ENCODE peak calls at places on chromosomes 3 and 15, in six cellular contexts. F, J, H, U, O and A are unnamed samples.

GRCh38 chr3:51671090-51672082 is at the start of gene TEX264:
- DNase-seq in J (peak), F (peak), O (peak), U (peak), H (peak), A (peak)

GRCh38 chr3:181838940-181839914 is 127.5 kb downstream of the SOX2 start:
- DNase-seq in O (no peak), F (no peak), U (no peak), J (no peak), H (no peak), A (no peak)

GRCh38 chr3:160016972-160017371 is 28.3 kb downstream of the IL12A start:
- DNase-seq in F (no peak), H (no peak), J (peak), O (no peak), U (no peak), A (no peak)

GRCh38 chr15:36831915-36832310 is 252.5 kb downstream of the CDIN1 start:
- DNase-seq in U (no peak), F (no peak), O (no peak), H (no peak), J (no peak), A (no peak)

GRCh38 chr15:22257047-22257667 is 176.8 kb downstream of the OR4M2 start:
- DNase-seq in H (no peak), U (peak), F (no peak), J (no peak), O (no peak), A (no peak)

GRCh38 chr3:38004415-38005075 is 14.0 kb downstream of the VILL start:
- DNase-seq in J (peak), U (peak), H (peak), O (no peak), F (peak), A (no peak)

GRCh38 chr3:31462050-31462569 is 70.6 kb upstream of the STT3B start:
- DNase-seq in F (no peak), J (peak), H (peak), U (no peak), O (peak), A (no peak)

GRCh38 chr3:124229407-124229806 is 237.5 kb upstream of the ROPN1 start:
- DNase-seq in H (peak), U (no peak), O (no peak), J (no peak), F (no peak), A (no peak)

GRCh38 chr15:73873889-73874511 is 636 bp downstream of the TBC1D21 start:
- DNase-seq in H (peak), O (no peak), U (peak), J (peak), F (no peak), A (no peak)

GRCh38 chr3:149507491-149508324 is 33.2 kb downstream of the TM4SF4 start:
- DNase-seq in O (peak), F (no peak), U (no peak), H (no peak), J (no peak), A (no peak)

GRCh38 chr3:128556949-128557348 is 63.9 kb upstream of the GATA2 start:
- DNase-seq in F (no peak), H (no peak), J (no peak), U (peak), O (no peak), A (no peak)

GRCh38 chr15:48717458-48717857 is 71.9 kb upstream of the FBN1 start:
- DNase-seq in U (no peak), O (no peak), J (no peak), F (no peak), H (no peak), A (no peak)

GRCh38 chr3:71684752-71685151 is 40.5 kb downstream of the EIF4E3 start:
- DNase-seq in O (no peak), U (no peak), H (no peak), F (no peak), J (no peak), A (no peak)

GRCh38 chr3:183435701-183436100 is 7.3 kb upstream of the MCF2L2 start:
- DNase-seq in F (no peak), H (no peak), J (no peak), O (peak), U (no peak), A (peak)

GRCh38 chr3:65963787-65964707 is 74.7 kb downstream of the MAGI1 start:
- DNase-seq in J (peak), U (no peak), O (peak), H (no peak), F (no peak), A (peak)
- TF ChIP-seq TAF1 in J (no peak), U (no peak), O (no peak), H (no peak), F (no peak), A (no peak)

GRCh38 chr15:89461386-89461785 is 35.0 kb downstream of the RHCG start:
- DNase-seq in O (no peak), U (no peak), F (no peak), H (no peak), J (no peak), A (no peak)
- TF ChIP-seq TAF1 in O (no peak), U (no peak), F (no peak), H (no peak), J (no peak), A (no peak)

DNA sequence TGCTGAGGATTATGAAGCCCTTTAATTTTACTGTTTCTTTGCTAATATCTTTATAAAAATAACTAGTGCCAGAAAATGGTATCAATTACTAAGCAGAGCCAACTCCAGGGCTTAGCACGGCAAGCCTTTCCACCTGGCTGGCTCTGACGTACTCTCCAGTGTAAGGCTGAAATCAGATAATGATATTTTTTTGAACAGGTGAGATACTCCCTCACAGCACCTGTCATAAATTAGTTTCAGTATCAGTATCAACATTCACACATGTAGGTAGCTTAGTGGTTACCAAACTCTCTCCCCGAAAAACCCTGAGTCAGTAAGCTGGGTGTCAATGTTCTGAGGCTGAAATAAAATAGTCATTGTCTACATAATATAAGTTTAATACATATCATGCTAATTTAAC is 710.1 kb downstream of the SQOR start:
- DNase-seq in U (no peak), H (no peak), J (no peak), F (no peak), O (no peak), A (no peak)
- TF ChIP-seq TAF1 in U (no peak), H (no peak), J (no peak), F (no peak), O (no peak), A (no peak)

DNA sequence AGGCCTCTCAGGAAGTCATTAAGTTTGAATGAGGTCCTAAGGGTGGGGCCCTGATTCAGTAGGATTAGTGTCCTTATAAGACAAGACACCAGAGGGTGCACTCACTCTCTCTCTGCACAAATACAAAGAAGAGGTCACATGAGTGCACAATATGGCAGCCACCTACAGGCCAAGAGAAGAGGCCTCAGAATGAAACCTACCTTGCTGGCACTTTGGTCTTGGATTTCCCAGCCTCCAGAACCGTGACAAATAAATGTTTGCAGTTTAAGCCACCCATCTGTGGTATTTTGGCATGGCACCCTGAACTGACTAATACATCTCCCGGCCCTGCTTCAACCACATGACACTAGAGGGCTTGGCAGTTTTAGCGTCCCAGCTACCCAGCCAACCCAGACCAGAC is 73.9 kb upstream of the CHRNB4 start:
- DNase-seq in O (no peak), U (no peak), F (no peak), J (peak), H (peak), A (no peak)
- TF ChIP-seq TAF1 in O (no peak), U (no peak), F (no peak), J (no peak), H (no peak), A (no peak)

DNA sequence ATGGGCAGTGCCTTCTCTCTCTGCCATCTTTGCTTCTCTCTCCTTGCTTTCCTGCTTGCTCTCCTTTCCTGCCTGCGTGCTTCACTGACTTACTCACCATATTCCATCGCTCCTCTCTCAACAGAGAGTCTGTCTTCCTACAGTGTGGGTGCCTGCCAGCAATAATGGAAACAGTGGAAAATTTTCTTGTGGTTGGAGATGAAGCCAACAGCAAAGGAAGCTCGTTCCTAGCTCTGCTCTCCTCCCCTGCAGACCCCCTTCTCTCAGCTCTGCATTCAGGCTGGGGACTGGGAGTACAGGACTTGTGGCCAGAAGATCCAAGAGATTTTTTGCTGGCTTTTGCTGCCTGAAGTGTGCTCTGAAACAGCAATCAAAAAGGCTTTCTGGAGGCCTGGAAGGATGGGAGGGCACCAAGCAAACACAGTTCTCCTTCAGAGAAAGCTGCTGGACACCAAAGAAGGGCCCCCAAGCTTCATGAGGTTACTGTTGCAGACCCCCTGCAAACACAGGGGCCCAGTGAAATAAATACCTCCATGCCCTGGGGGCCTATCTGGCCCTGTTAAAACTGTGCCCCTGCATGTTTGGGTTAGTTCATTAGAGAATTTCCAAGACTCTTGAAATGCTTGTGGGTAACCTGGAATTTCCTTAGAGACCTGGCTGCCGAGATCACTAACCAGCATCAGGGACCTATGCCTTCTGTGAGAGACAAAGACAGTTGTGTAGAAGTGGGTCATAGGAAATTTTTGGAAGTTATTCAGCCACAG is 149.9 kb upstream of the RASGRP1 start:
- DNase-seq in J (no peak), O (no peak), F (no peak), U (no peak), H (no peak), A (no peak)
- TF ChIP-seq TAF1 in J (no peak), O (no peak), F (no peak), U (peak), H (no peak), A (no peak)

GRCh38 chr15:57917998-57918397 is 147.5 kb downstream of the ALDH1A2 start:
- DNase-seq in J (no peak), F (no peak), H (no peak), O (no peak), U (no peak), A (no peak)

GRCh38 chr15:57916695-57917094 is 148.8 kb downstream of the ALDH1A2 start:
- DNase-seq in J (no peak), U (no peak), O (no peak), F (no peak), H (no peak), A (no peak)

GRCh38 chr15:57911247-57911646 is 154.3 kb downstream of the ALDH1A2 start:
- DNase-seq in F (no peak), O (no peak), J (no peak), H (no peak), U (peak), A (no peak)

GRCh38 chr15:57915827-57916531 is 149.5 kb downstream of the ALDH1A2 start:
- DNase-seq in H (no peak), J (no peak), O (no peak), U (no peak), F (no peak), A (no peak)

GRCh38 chr15:57914350-57915055 is 151.0 kb downstream of the ALDH1A2 start:
- DNase-seq in O (no peak), J (no peak), H (no peak), U (no peak), F (no peak), A (no peak)
- TF ChIP-seq TAF1 in O (no peak), J (no peak), H (no peak), U (no peak), F (no peak), A (no peak)

GRCh38 chr15:83644453-83644852 is 9.5 kb upstream of the ADAMTSL3 start:
- DNase-seq in F (no peak), O (no peak), H (no peak), U (no peak), J (no peak), A (no peak)
- TF ChIP-seq TAF1 in F (no peak), O (no peak), H (no peak), U (no peak), J (no peak), A (no peak)

DNA sequence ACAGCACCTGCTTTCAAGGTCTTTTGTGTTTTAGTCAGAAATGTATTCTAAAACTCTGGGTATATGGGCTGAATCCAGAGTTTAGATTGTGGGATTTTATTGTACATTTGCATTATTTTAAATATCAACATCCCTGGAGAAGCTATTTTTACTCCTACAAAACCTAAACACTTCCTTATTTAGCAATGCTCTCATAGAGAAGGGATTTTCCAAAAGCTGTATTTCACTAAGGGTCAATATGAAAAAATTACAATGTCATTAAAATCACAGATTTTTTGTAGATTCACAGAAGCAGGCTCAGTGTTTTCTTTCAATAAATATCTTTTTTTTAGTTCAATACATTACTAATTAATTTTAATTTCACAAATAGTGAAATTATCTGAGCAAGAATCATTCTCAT is 138.2 kb downstream of the TNIK start:
- DNase-seq in U (no peak), F (no peak), J (no peak), H (no peak), O (no peak), A (no peak)
- TF ChIP-seq TAF1 in U (no peak), F (no peak), J (no peak), H (no peak), O (no peak), A (no peak)